ENCODE peak calls at places on chromosomes 7 and 10, in seven cellular contexts. One of them, this sample, is unnamed.

GRCh38 chr10:47190802-47191450 is 109.1 kb upstream of the GDF10 start:
- DNase-seq in fibroblast of lung: no peak
- DNase-seq in RCC 7860: no peak
- DNase-seq in posterior cingulate gyrus: no peak
- DNase-seq in cerebellar cortex: no peak
- DNase-seq in brain microvascular endothelial cell: no peak
- DNase-seq in astrocyte of the hippocampus: no peak
- DNase-seq in this sample: no peak

GRCh38 chr10:122475581-122475980 is 14.2 kb downstream of the HTRA1 start:
- DNase-seq in posterior cingulate gyrus: no peak
- DNase-seq in brain microvascular endothelial cell: no peak
- DNase-seq in RCC 7860: no peak
- DNase-seq in cerebellar cortex: no peak
- DNase-seq in astrocyte of the hippocampus: peak; percentile 81
- DNase-seq in fibroblast of lung: peak; percentile 69
- DNase-seq in this sample: no peak

GRCh38 chr10:78336402-78336791 is 302.7 kb downstream of the RPS24 start:
- DNase-seq in RCC 7860: peak; percentile 76
- DNase-seq in posterior cingulate gyrus: no peak
- DNase-seq in astrocyte of the hippocampus: peak; percentile 78
- DNase-seq in cerebellar cortex: no peak
- DNase-seq in brain microvascular endothelial cell: peak; percentile 73
- DNase-seq in fibroblast of lung: peak; percentile 97
- DNase-seq in this sample: no peak

GRCh38 chr10:89481662-89482061 is 53.7 kb downstream of the SLC16A12 start:
- DNase-seq in astrocyte of the hippocampus: peak; percentile 82
- DNase-seq in posterior cingulate gyrus: no peak
- DNase-seq in fibroblast of lung: peak; percentile 88
- DNase-seq in RCC 7860: peak; percentile 43
- DNase-seq in brain microvascular endothelial cell: peak; percentile 77
- DNase-seq in cerebellar cortex: no peak
- DNase-seq in this sample: no peak

GRCh38 chr10:43235070-43235900 is 31.6 kb downstream of the RASGEF1A start:
- DNase-seq in brain microvascular endothelial cell: no peak
- DNase-seq in astrocyte of the hippocampus: no peak
- DNase-seq in posterior cingulate gyrus: no peak
- DNase-seq in fibroblast of lung: no peak
- DNase-seq in cerebellar cortex: no peak
- DNase-seq in RCC 7860: no peak
- DNase-seq in this sample: no peak

GRCh38 chr10:69254877-69255276 is 23.4 kb upstream of the HK1 start:
- DNase-seq in cerebellar cortex: no peak
- DNase-seq in fibroblast of lung: no peak
- DNase-seq in RCC 7860: no peak
- DNase-seq in astrocyte of the hippocampus: no peak
- DNase-seq in brain microvascular endothelial cell: no peak
- DNase-seq in posterior cingulate gyrus: no peak
- DNase-seq in this sample: no peak

GRCh38 chr7:13778967-13779366 is 210.5 kb downstream of the ETV1 start:
- DNase-seq in fibroblast of lung: peak; percentile 69
- DNase-seq in brain microvascular endothelial cell: peak; percentile 40
- DNase-seq in RCC 7860: peak; percentile 61
- DNase-seq in astrocyte of the hippocampus: peak; percentile 64
- DNase-seq in posterior cingulate gyrus: no peak
- DNase-seq in cerebellar cortex: no peak
- DNase-seq in this sample: no peak

GRCh38 chr10:23479798-23480473 is 41.1 kb downstream of the OTUD1 start:
- DNase-seq in RCC 7860: no peak
- DNase-seq in astrocyte of the hippocampus: no peak
- DNase-seq in fibroblast of lung: no peak
- DNase-seq in cerebellar cortex: no peak
- DNase-seq in posterior cingulate gyrus: no peak
- DNase-seq in brain microvascular endothelial cell: no peak
- DNase-seq in this sample: no peak

GRCh38 chr7:88357295-88357694 is 50.6 kb upstream of the STEAP4 start:
- DNase-seq in posterior cingulate gyrus: no peak
- DNase-seq in fibroblast of lung: peak; percentile 11
- DNase-seq in cerebellar cortex: no peak
- DNase-seq in RCC 7860: no peak
- DNase-seq in astrocyte of the hippocampus: no peak
- DNase-seq in brain microvascular endothelial cell: peak; percentile 10
- DNase-seq in this sample: peak; percentile 43

GRCh38 chr10:4671451-4672145 is 154.4 kb upstream of the AKR1E2 start:
- DNase-seq in fibroblast of lung: peak; percentile 86
- DNase-seq in posterior cingulate gyrus: no peak
- DNase-seq in RCC 7860: peak; percentile 99
- DNase-seq in astrocyte of the hippocampus: peak; percentile 59
- DNase-seq in cerebellar cortex: no peak
- DNase-seq in brain microvascular endothelial cell: peak; percentile 33
- DNase-seq in this sample: no peak

GRCh38 chr10:96319754-96320514 is 15.7 kb downstream of the DNTT start:
- DNase-seq in cerebellar cortex: no peak
- DNase-seq in posterior cingulate gyrus: no peak
- DNase-seq in RCC 7860: peak; percentile 8
- DNase-seq in brain microvascular endothelial cell: peak; percentile 7
- DNase-seq in astrocyte of the hippocampus: peak; percentile 3
- DNase-seq in fibroblast of lung: peak; percentile 3
- DNase-seq in this sample: no peak

GRCh38 chr7:93964262-93964661 is 39.9 kb downstream of the BET1 start:
- DNase-seq in fibroblast of lung: no peak
- DNase-seq in astrocyte of the hippocampus: no peak
- DNase-seq in RCC 7860: no peak
- DNase-seq in cerebellar cortex: no peak
- DNase-seq in brain microvascular endothelial cell: no peak
- DNase-seq in posterior cingulate gyrus: no peak
- DNase-seq in this sample: no peak

GRCh38 chr7:953547-954327 is 743 bp downstream of the ADAP1 start:
- DNase-seq in cerebellar cortex: peak; percentile 89
- DNase-seq in fibroblast of lung: peak; percentile 26
- DNase-seq in brain microvascular endothelial cell: no peak
- DNase-seq in posterior cingulate gyrus: peak; percentile 71
- DNase-seq in RCC 7860: no peak
- DNase-seq in astrocyte of the hippocampus: peak; percentile 67
- DNase-seq in this sample: peak; percentile 12

GRCh38 chr10:71575446-71575845 is 144.1 kb downstream of the C10orf105 start:
- DNase-seq in cerebellar cortex: no peak
- DNase-seq in RCC 7860: no peak
- DNase-seq in posterior cingulate gyrus: no peak
- DNase-seq in astrocyte of the hippocampus: no peak
- DNase-seq in brain microvascular endothelial cell: no peak
- DNase-seq in fibroblast of lung: no peak
- DNase-seq in this sample: no peak

GRCh38 chr7:141685285-141686035 is 16.5 kb downstream of the DENND11 start:
- DNase-seq in posterior cingulate gyrus: peak; percentile 77
- DNase-seq in RCC 7860: no peak
- DNase-seq in astrocyte of the hippocampus: peak; percentile 54
- DNase-seq in brain microvascular endothelial cell: no peak
- DNase-seq in fibroblast of lung: peak; percentile 62
- DNase-seq in cerebellar cortex: peak; percentile 96
- DNase-seq in this sample: no peak

GRCh38 chr7:27149817-27150567 is 2.4 kb downstream of the HOXA3 start:
- DNase-seq in posterior cingulate gyrus: no peak
- DNase-seq in fibroblast of lung: no peak
- DNase-seq in cerebellar cortex: no peak
- DNase-seq in brain microvascular endothelial cell: no peak
- DNase-seq in RCC 7860: no peak
- DNase-seq in astrocyte of the hippocampus: no peak
- DNase-seq in this sample: peak; percentile 62

GRCh38 chr10:76082956-76083355 is 651.5 kb downstream of the LRMDA start:
- DNase-seq in RCC 7860: peak; percentile 87
- DNase-seq in posterior cingulate gyrus: no peak
- DNase-seq in fibroblast of lung: peak; percentile 89
- DNase-seq in cerebellar cortex: no peak
- DNase-seq in astrocyte of the hippocampus: peak; percentile 84
- DNase-seq in brain microvascular endothelial cell: peak; percentile 79
- DNase-seq in this sample: no peak

This sample was measured in Kasumi-1.